ENCODE peak calls at places on chromosomes 2 and 18, in nine cellular contexts. X is ascending aorta, T is bronchial epithelial cell, G is GM12865, S is neural progenitor cell, E is psoas muscle, V is Caco-2, L is IMR-90, Q is K562. N is an unnamed sample.

GRCh38 chr2:112182581-112183034 is 44.4 kb downstream of the FBLN7 start:
- DNase-seq in X (no peak), T (no peak), G (no peak), S (peak; percentile 40), E (no peak), V (no peak), L (no peak), Q (no peak), N (no peak)

GRCh38 chr2:177063331-177063730 is 149.3 kb upstream of the HNRNPA3 start:
- DNase-seq in X (no peak), T (no peak), G (no peak), S (no peak), E (no peak), V (no peak), L (no peak), Q (no peak), N (no peak)

GRCh38 chr2:19361325-19361990 is 3.0 kb upstream of the OSR1 start:
- DNase-seq in X (no peak), T (no peak), G (no peak), S (peak; percentile 75), E (no peak), V (no peak), L (no peak), Q (no peak), N (no peak)

GRCh38 chr2:186612555-186613440 is 22.9 kb downstream of the ITGAV start:
- DNase-seq in X (no peak), T (no peak), G (no peak), S (peak; percentile 38), E (no peak), V (no peak), L (no peak), Q (no peak), N (no peak)

GRCh38 chr18:50704541-50704940 is 115.3 kb downstream of the MRO start:
- DNase-seq in X (no peak), T (no peak), G (no peak), S (no peak), E (no peak), V (no peak), L (no peak), Q (no peak), N (no peak)

GRCh38 chr2:132690664-132691303 is 20.8 kb upstream of the LYPD1 start:
- DNase-seq in X (no peak), T (no peak), G (no peak), S (no peak), E (no peak), V (no peak), L (peak; percentile 78), Q (no peak), N (no peak)

GRCh38 chr18:68406761-68407160 is 308.1 kb downstream of the TMX3 start:
- DNase-seq in X (no peak), T (no peak), G (no peak), S (no peak), E (no peak), V (no peak), L (no peak), Q (no peak), N (peak; percentile 30)

GRCh38 chr2:168565112-168565511 is 109.0 kb downstream of the CERS6 start:
- DNase-seq in X (no peak), T (peak; percentile 99), G (no peak), S (no peak), E (no peak), V (no peak), L (peak; percentile 62), Q (no peak), N (peak; percentile 72)

GRCh38 chr2:64275174-64275466 is 130.9 kb upstream of the PELI1 start:
- DNase-seq in X (no peak), T (no peak), G (no peak), S (no peak), E (no peak), V (no peak), L (no peak), Q (no peak), N (no peak)

GRCh38 chr2:223000872-223001825 is 50.8 kb upstream of the KCNE4 start:
- DNase-seq in X (no peak), T (no peak), G (no peak), S (no peak), E (no peak), V (no peak), L (no peak), Q (no peak), N (no peak)

GRCh38 chr2:207315131-207315530 is 149.4 kb upstream of the KLF7 start:
- DNase-seq in X (no peak), T (peak; percentile 70), G (no peak), S (no peak), E (no peak), V (no peak), L (peak; percentile 44), Q (no peak), N (no peak)

GRCh38 chr2:119480718-119481142 is 43.6 kb downstream of the SCTR start:
- DNase-seq in X (no peak), T (no peak), G (no peak), S (no peak), E (no peak), V (no peak), L (no peak), Q (peak; percentile 38), N (no peak)

GRCh38 chr2:100234141-100234540 is 88.2 kb downstream of the LONRF2 start:
- DNase-seq in X (no peak), T (no peak), G (no peak), S (no peak), E (no peak), V (no peak), L (peak; percentile 68), Q (no peak), N (no peak)

GRCh38 chr18:48866028-48866733 is 84.6 kb downstream of the SMAD7 start:
- DNase-seq in X (no peak), T (peak; percentile 24), G (no peak), S (no peak), E (peak; percentile 65), V (no peak), L (peak; percentile 85), Q (no peak), N (peak; percentile 79)

DNA sequence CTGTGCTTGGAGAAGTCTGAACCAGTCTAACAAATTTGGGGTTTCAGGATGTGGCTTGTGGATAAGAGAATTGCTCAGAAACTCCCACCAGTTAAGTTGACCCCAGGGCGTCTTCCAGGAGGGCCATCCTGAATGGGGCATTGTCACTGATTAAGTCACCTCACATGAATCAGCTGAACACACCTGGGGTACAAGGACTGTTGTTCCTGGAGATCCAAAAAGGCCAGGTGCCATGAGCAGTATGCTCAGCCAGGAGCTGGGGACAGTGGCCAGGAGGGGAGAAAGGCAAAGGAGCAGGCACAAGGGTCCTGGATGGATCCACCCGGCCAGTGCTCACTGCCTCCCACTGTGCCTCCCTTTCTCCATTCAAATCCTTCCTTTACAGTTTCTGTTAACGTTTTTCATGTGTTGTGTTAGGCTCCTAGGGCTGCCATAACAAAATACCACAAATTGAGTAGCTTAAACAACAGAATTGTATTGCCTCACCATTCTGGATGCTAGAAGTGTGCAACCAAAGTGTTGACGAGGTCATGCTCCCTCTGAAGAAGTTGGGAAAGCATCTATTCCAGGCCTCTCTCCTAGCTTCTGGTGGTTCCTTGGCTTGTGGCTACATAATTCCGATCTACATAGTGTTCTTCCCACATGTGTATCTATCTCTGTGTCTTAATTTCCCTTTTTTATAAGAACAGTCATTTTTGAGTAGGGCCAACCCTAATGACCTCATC is 33.4 kb downstream of the TRABD2A start:
- DNase-seq in X (no peak), T (no peak), G (no peak), S (no peak), E (no peak), V (no peak), L (no peak), Q (no peak), N (no peak)
- H3K4me3 ChIP-seq in X (no peak overlapping the region), T (no peak overlapping the region), G (no peak overlapping the region), S (no peak overlapping the region), E (no peak overlapping the region), V (no peak overlapping the region), L (no peak overlapping the region), Q (no peak overlapping the region), N (no peak overlapping the region)

GRCh38 chr2:124289615-124290014 is 264.5 kb downstream of the CNTNAP5 start:
- DNase-seq in X (no peak), T (no peak), G (no peak), S (no peak), E (no peak), V (no peak), L (no peak), Q (no peak), N (no peak)
- TF ChIP-seq CTCF in X (no peak), T (no peak), G (no peak), S (peak; percentile 12), E (no peak), V (no peak), L (no peak), Q (no peak), N (no peak)

DNA sequence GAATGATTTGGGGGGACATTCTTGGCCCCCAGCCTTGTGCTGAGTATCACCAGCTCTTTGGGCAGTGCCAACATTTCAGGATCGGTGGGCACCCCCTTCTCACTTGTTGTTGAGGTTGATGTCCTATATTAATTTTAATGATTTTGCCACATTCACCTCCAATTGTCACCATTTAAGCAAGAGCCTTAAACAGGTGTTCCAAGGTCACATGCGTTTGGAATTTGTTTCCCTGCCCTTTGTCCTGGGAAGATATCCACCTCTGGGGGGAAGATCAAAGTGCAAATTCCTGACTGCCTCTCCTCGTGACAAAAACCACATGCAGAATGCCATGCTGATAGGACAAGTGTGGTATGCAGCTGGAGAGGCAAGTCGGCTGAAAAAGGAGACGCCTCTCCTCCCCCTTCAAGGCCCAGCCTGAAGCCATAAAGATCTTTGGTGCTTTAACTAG is 72.5 kb upstream of the ID2 start:
- DNase-seq in X (no peak), T (no peak), G (no peak), S (peak; percentile 20), E (no peak), V (peak; percentile 97), L (no peak), Q (no peak), N (peak; percentile 65)
- H3K4me3 ChIP-seq in X (no peak overlapping the region), T (no peak overlapping the region), G (no peak overlapping the region), S (no peak overlapping the region), E (no peak overlapping the region), V (no peak overlapping the region), L (no peak overlapping the region), Q (no peak overlapping the region), N (no peak overlapping the region)

GRCh38 chr2:38836801-38837200 is 38.9 kb downstream of the DHX57 start:
- DNase-seq in X (no peak), T (peak; percentile 23), G (peak; percentile 28), S (no peak), E (no peak), V (no peak), L (peak; percentile 10), Q (no peak), N (no peak)

GRCh38 chr2:38830546-38831159 is 45.1 kb downstream of the DHX57 start:
- DNase-seq in X (no peak), T (no peak), G (no peak), S (no peak), E (no peak), V (no peak), L (no peak), Q (no peak), N (no peak)

GRCh38 chr2:38835990-38836389 is 39.7 kb downstream of the DHX57 start:
- DNase-seq in X (no peak), T (no peak), G (peak; percentile 73), S (no peak), E (no peak), V (no peak), L (no peak), Q (no peak), N (no peak)

GRCh38 chr2:38835015-38835601 is 40.6 kb downstream of the DHX57 start:
- DNase-seq in X (no peak), T (peak; percentile 33), G (peak; percentile 17), S (peak; percentile 56), E (no peak), V (no peak), L (peak; percentile 28), Q (peak; percentile 58), N (peak; percentile 40)
- TF ChIP-seq CTCF in X (no peak), T (peak; percentile 38), G (peak; percentile 25), S (peak; percentile 68), E (no peak), V (peak; percentile 44), L (peak; percentile 50), Q (peak; percentile 33), N (peak; percentile 49)